ENCODE peak calls at places on chromosomes 16 and 17, in four cellular contexts. Y is H9, P is H1, W is IMR-90. M is an unnamed sample.
A peak's percentile ranks its signal among the peaks of the same experiment; 100 is the strongest.

GRCh38 chr17:43720311-43721060 is 38.1 kb downstream of the SOST start:
- DNase-seq in Y (peak; percentile 81), P (no peak), W (peak; percentile 43), M (peak; percentile 81)

GRCh38 chr16:49644143-49644460 is 211.8 kb downstream of the ZNF423 start:
- DNase-seq in Y (no peak), P (no peak), W (no peak), M (peak; percentile 46)

GRCh38 chr17:47872651-47873161 is 21.7 kb upstream of the SP6 start:
- DNase-seq in Y (peak; percentile 78), P (no peak), W (peak; percentile 36), M (peak; percentile 69)

GRCh38 chr16:56669005-56669839 is at the start of gene MT1H:
- DNase-seq in Y (peak; percentile 35), P (no peak), W (no peak), M (no peak)

GRCh38 chr17:80889897-80890550 is 101.6 kb upstream of the CHMP6 start:
- DNase-seq in Y (no peak), P (no peak), W (no peak), M (no peak)

GRCh38 chr17:32274101-32274500 is 8.5 kb downstream of the RHBDL3 start:
- DNase-seq in Y (no peak), P (no peak), W (no peak), M (no peak)

GRCh38 chr16:11986521-11987057 is 10.1 kb downstream of the SNX29 start:
- DNase-seq in Y (no peak), P (no peak), W (peak; percentile 32), M (no peak)

GRCh38 chr17:61482467-61482866 is 30.2 kb downstream of the TBX4 start:
- DNase-seq in Y (peak; percentile 23), P (no peak), W (no peak), M (no peak)

GRCh38 chr16:2856061-2856670 is 1.8 kb downstream of the PRSS22 start:
- DNase-seq in Y (peak; percentile 80), P (no peak), W (no peak), M (peak; percentile 40)

GRCh38 chr17:81432873-81433451 is 37.7 kb downstream of the BAHCC1 start:
- DNase-seq in Y (no peak), P (no peak), W (no peak), M (no peak)

GRCh38 chr17:32914181-32914580 is 13.8 kb upstream of the TMEM98 start:
- DNase-seq in Y (no peak), P (no peak), W (no peak), M (no peak)

GRCh38 chr17:57597531-57598453 is 147.3 kb downstream of the CCDC182 start:
- DNase-seq in Y (peak; percentile 83), P (peak; percentile 49), W (peak; percentile 82), M (peak; percentile 87)

GRCh38 chr16:3134338-3135119 is at the start of gene ZNF213:
- DNase-seq in Y (peak; percentile 98), P (peak; percentile 93), W (peak; percentile 97), M (peak; percentile 100)

GRCh38 chr17:35146214-35146833 is 1.3 kb upstream of the UNC45B start:
- DNase-seq in Y (no peak), P (no peak), W (no peak), M (no peak)

GRCh38 chr17:35142467-35142796 is 329 bp upstream of the NLE1 start:
- DNase-seq in Y (no peak), P (no peak), W (no peak), M (no peak)

GRCh38 chr17:35138218-35138617 is 3.9 kb downstream of the NLE1 start:
- DNase-seq in Y (no peak), P (no peak), W (no peak), M (no peak)

GRCh38 chr17:35144840-35145239 is 2.7 kb upstream of the NLE1 start:
- DNase-seq in Y (no peak), P (no peak), W (no peak), M (no peak)

GRCh38 chr17:35141681-35142466 is at the start of gene NLE1:
- DNase-seq in Y (peak; percentile 92), P (peak; percentile 66), W (peak; percentile 74), M (peak; percentile 86)
- H3K4ac ChIP-seq in Y (no peak within 1 kb of the TSS), P (peak within 1 kb of the TSS; percentile 98), W (peak within 1 kb of the TSS; percentile 18), M (peak within 1 kb of the TSS; percentile 61)

DNA sequence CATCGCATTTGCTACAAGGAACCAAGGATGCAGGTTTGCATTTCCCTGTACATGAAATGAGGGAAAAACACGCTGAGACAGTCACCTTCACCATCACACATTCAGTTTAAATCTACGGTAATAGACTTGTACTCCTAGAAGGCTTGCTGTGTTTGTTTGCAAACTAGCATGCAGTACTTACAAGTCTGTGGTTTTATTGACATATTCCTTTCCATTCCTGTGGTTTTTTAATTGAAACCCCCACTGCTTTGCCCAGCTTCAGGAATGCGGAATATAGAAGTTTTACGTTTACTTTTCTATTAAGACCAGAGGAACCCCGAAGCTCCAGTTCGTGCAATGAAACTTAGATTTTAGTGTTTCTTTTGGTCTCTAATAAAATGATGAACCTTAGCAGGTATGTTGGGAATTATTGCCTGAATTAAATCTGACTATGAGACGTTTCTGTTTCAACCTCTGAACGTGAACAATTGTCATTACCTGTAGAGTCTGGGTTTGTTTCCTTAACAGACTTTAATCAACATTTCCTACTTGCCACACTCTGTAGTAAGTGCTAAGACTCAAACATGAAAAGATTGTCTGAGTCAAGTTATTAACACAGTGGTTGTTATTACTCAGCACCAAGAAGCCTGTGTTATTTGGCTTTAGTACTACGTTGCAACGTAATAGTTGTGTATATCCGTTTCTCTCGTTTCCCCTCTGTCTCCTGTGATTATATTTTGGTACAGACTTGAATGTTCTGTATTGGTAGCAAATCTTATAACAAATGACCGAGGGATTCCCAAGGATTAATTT is 793.3 kb upstream of the GOT2 start:
- DNase-seq in Y (no peak), P (no peak), W (peak; percentile 38), M (peak; percentile 56)
- H3K4me2 ChIP-seq in Y (no peak overlapping the region), P (no peak overlapping the region), W (peak overlapping the region; percentile 17), M (no peak overlapping the region)

DNA sequence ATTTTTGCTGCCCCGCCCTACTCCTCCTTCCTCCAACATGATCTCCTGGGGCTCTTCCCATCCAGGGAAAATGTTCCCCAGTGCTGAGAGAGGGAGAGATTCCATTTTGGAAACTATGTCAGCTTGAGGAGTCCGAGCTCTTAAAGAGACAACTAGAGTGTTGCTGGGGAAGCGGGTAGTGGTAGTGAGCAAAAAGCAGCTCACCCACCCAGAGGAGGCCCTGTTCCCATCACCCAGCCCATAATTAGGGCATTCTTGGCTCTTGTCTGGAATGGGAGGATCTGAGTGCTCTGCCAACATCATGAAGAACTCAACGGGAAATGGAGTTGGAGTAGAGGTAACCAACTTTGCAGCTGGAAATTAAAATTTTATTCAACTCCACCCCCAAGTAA is 9.1 kb upstream of the MSL1 start:
- DNase-seq in Y (no peak), P (no peak), W (no peak), M (no peak)
- H3K56ac ChIP-seq in Y (no peak overlapping the region), P (no peak overlapping the region), W (no peak overlapping the region), M (peak overlapping the region; percentile 60)

GRCh38 chr17:4305224-4305623 is 41.4 kb upstream of the ANKFY1 start:
- DNase-seq in Y (no peak), P (no peak), W (peak; percentile 36), M (no peak)

GRCh38 chr17:4304417-4305027 is 40.7 kb upstream of the ANKFY1 start:
- DNase-seq in Y (no peak), P (no peak), W (peak; percentile 31), M (peak; percentile 52)

GRCh38 chr17:4297351-4297750 is 33.6 kb upstream of the ANKFY1 start:
- DNase-seq in Y (no peak), P (no peak), W (peak; percentile 7), M (no peak)

GRCh38 chr17:4295686-4296085 is 31.9 kb upstream of the ANKFY1 start:
- DNase-seq in Y (no peak), P (no peak), W (no peak), M (no peak)

DNA sequence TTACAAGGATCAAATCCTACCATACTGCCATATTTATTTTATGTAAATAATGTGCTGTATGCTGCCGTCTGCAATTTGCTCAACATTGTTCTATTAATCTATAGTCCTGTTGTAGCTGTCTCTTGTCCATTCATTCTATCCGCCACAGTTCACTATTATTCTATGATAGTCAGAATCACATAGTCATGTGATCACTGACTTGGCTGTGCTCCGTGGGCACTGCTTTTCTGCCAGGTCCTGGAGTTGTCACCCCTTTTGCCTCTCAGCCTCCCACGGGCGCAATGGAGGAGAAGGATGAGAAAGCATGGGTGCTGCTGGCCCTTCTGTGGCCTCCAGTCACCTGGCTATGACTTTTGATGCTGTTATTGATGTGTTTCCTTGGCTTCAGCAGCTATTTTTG is 37.3 kb upstream of the ANKFY1 start:
- DNase-seq in Y (no peak), P (no peak), W (no peak), M (no peak)
- H3K4ac ChIP-seq in Y (no peak overlapping the region), P (no peak overlapping the region), W (no peak overlapping the region), M (no peak overlapping the region)

GRCh38 chr16:69693916-69694315 is 32.4 kb downstream of the NQO1 start:
- DNase-seq in Y (no peak), P (no peak), W (no peak), M (no peak)
- H3K4me2 ChIP-seq in Y (no peak overlapping the region), P (no peak overlapping the region), W (no peak overlapping the region), M (no peak overlapping the region)

DNA sequence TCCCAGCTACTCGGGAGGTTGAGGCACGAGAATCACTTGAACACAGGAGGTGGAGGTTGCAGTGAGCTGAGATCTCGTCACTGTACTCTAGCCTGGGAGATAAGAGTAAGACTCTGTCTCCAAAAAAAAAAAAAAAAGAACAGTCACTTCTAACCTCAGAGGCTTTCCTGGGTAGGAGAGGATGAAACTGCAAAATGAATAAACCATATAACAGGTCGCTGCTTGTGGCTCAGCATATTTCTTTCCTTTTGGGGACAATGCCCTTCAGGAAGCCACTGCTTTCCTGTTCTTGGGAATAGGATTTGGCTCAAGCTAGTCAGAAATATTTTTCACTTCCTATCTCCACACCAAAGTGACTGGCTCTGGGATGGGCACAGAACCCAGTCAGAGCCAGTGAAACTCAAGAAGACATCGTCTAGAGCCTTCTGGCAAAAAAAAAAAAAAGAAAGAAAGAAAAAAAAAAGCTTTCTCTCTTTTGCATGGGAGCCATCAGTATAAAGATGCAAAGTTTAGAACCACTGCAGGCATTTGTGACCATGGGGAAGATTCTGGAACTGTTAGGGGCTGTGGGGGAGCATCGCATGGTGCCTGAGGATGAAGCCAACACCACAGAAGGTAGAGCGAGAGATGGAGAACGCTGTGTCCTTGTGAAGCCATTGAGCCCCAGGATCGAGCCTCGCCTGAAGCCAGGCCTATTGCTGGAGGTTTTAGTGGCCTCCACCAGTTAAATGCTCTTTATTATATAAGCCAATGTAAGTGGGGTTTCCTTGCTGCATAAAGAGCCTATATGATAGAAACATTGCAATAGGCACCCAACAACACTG is 71.8 kb upstream of the MRTFB start:
- DNase-seq in Y (no peak), P (no peak), W (no peak), M (no peak)
- H3K56ac ChIP-seq in Y (no peak overlapping the region), P (no peak overlapping the region), W (no peak overlapping the region), M (no peak overlapping the region)

GRCh38 chr17:2615882-2616281 is 22.4 kb downstream of the PAFAH1B1 start:
- DNase-seq in Y (no peak), P (no peak), W (no peak), M (no peak)
- H3K4ac ChIP-seq in Y (no peak overlapping the region), P (no peak overlapping the region), W (no peak overlapping the region), M (no peak overlapping the region)